ENCODE peak calls at places on chromosome 10, in six cellular contexts. K is H1, U is GM12878, Z is GM12891, A is HepG2, X is K562. C is an unnamed sample.
A peak's percentile ranks its signal among the peaks of the same experiment; 100 is the strongest.

GRCh38 chr10:113525713-113526112 is 27.1 kb upstream of the HABP2 start:
- DNase-seq in A (no peak), X (no peak), U (no peak), Z (no peak), K (no peak), C (no peak)

GRCh38 chr10:111784386-111784785 is 399.2 kb downstream of the GPAM start:
- DNase-seq in Z (no peak), U (no peak), X (no peak), A (no peak), K (no peak), C (no peak)

GRCh38 chr10:93999401-93999851 is 5.7 kb downstream of the PLCE1 start:
- DNase-seq in X (no peak), U (no peak), K (no peak), A (no peak), Z (no peak), C (no peak)

GRCh38 chr10:114045071-114045737 is 1.5 kb downstream of the ADRB1 start:
- DNase-seq in Z (no peak), X (no peak), K (no peak), U (no peak), A (no peak), C (no peak)

GRCh38 chr10:44380829-44381600 is 3.9 kb downstream of the CXCL12 start:
- DNase-seq in X (no peak), A (no peak), Z (no peak), U (no peak), K (no peak), C (no peak)

GRCh38 chr10:101997803-101998202 is 58.2 kb downstream of the ARMH3 start:
- DNase-seq in Z (no peak), U (no peak), X (no peak), A (no peak), K (no peak), C (no peak)

GRCh38 chr10:120266037-120266436 is 191.0 kb upstream of the PLPP4 start:
- DNase-seq in K (no peak), Z (no peak), A (no peak), U (no peak), X (no peak), C (no peak)

GRCh38 chr10:50561266-50561665 is 62.5 kb downstream of the SGMS1 start:
- DNase-seq in K (no peak), A (no peak), Z (no peak), U (no peak), X (no peak), C (no peak)

GRCh38 chr10:28533571-28534304 is 820 bp downstream of the WAC start:
- DNase-seq in U (no peak), A (peak; percentile 13), Z (peak; percentile 23), K (no peak), X (peak; percentile 58), C (peak; percentile 28)

GRCh38 chr10:76080406-76080805 is 649.0 kb downstream of the LRMDA start:
- DNase-seq in K (no peak), Z (no peak), A (no peak), X (no peak), U (no peak), C (no peak)

GRCh38 chr10:25966846-25967245 is 32.8 kb downstream of the MYO3A start:
- DNase-seq in K (no peak), U (no peak), X (no peak), A (no peak), Z (no peak), C (no peak)

GRCh38 chr10:7239312-7239985 is 171.4 kb downstream of the SFMBT2 start:
- DNase-seq in K (no peak), U (no peak), A (no peak), X (no peak), Z (no peak), C (no peak)

GRCh38 chr10:71072146-71072819 is 140.1 kb upstream of the UNC5B start:
- DNase-seq in X (no peak), A (no peak), K (no peak), U (no peak), Z (no peak), C (no peak)

GRCh38 chr10:60974463-60975149 is 30.6 kb upstream of the RHOBTB1 start:
- DNase-seq in K (no peak), U (no peak), Z (no peak), A (no peak), X (no peak), C (no peak)
- TF ChIP-seq TAF1 in K (no peak), U (no peak), Z (no peak), A (no peak), X (no peak), C (no peak)

DNA sequence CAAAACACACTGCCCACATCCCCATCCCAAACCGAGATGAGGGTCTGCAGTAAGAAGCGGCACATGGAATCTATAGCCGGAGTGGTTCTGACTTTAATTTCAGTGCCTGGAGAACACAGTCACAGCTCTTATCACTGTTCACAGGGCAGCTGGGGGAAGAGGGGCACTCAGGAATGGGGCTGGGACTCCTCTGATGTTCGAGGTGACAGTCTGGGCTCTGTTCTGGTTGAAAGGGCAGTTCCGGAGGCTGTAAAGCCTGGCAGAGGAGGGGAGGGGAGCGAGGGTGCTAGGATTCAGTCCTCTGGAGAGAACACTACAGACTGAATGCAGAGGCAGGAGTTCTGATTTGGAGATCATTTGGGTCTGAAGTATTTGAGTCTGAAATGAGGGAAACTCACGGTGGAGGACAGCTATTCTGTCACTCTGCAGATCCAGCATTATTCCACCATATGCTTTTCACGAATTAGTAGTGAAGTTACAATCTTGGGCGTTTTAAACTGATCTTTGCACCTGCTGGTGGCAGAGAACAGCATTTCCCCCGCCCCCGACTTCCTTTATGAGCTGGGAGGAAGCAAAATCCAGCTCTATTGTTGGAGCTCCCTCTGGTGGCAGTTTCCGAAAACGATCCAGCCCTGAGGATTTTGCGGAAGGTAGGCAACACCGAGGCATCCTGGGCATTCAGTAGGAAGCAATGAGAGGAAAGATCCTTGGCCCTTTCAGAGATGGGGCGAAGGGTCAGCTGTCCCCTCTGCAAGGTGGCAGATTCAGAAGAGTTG is 22.7 kb upstream of the KCNK18 start:
- DNase-seq in X (peak; percentile 67), A (peak; percentile 73), U (peak; percentile 51), K (peak; percentile 67), Z (no peak), C (peak; percentile 54)
- TF ChIP-seq POLR2AphosphoS5 in X (no peak), A (no peak), U (no peak), K (no peak), Z (no peak), C (no peak)

GRCh38 chr10:32982293-32982709 is 24.3 kb upstream of the ITGB1 start:
- DNase-seq in U (no peak), A (no peak), K (no peak), X (no peak), Z (no peak), C (no peak)

GRCh38 chr10:32980558-32981468 is 22.8 kb upstream of the ITGB1 start:
- DNase-seq in X (peak; percentile 74), K (peak; percentile 88), U (no peak), A (peak; percentile 87), Z (peak; percentile 34), C (no peak)

GRCh38 chr10:32982911-32983310 is 24.9 kb upstream of the ITGB1 start:
- DNase-seq in Z (no peak), K (no peak), U (no peak), X (no peak), A (no peak), C (no peak)

GRCh38 chr10:32980242-32980557 is 22.2 kb upstream of the ITGB1 start:
- DNase-seq in K (no peak), U (no peak), X (no peak), Z (no peak), A (no peak), C (no peak)

GRCh38 chr10:32981760-32982159 is 23.7 kb upstream of the ITGB1 start:
- DNase-seq in U (no peak), Z (no peak), X (no peak), A (no peak), K (no peak), C (no peak)
- TF ChIP-seq POLR2A in U (no peak), Z (no peak), X (no peak), A (no peak), K (no peak), C (no peak)

GRCh38 chr10:69382382-69383117 is 34.2 kb downstream of the TACR2 start:
- DNase-seq in X (no peak), K (no peak), A (no peak), Z (no peak), U (no peak), C (no peak)
- TF ChIP-seq TAF1 in X (no peak), K (no peak), A (no peak), Z (no peak), U (no peak), C (no peak)

GRCh38 chr10:86968994-86969355 is 693 bp downstream of the ADIRF start:
- DNase-seq in X (no peak), U (no peak), Z (no peak), K (no peak), A (no peak), C (no peak)

GRCh38 chr10:86968271-86968993 is at the start of gene ADIRF:
- DNase-seq in U (no peak), A (no peak), K (no peak), Z (no peak), X (no peak), C (no peak)

GRCh38 chr10:86970887-86971145 is 2.5 kb downstream of the ADIRF start:
- DNase-seq in A (no peak), U (no peak), K (no peak), X (no peak), Z (no peak), C (no peak)

GRCh38 chr10:86970152-86970886 is 2.0 kb downstream of the ADIRF start:
- DNase-seq in U (no peak), Z (no peak), K (no peak), X (no peak), A (no peak), C (no peak)

DNA sequence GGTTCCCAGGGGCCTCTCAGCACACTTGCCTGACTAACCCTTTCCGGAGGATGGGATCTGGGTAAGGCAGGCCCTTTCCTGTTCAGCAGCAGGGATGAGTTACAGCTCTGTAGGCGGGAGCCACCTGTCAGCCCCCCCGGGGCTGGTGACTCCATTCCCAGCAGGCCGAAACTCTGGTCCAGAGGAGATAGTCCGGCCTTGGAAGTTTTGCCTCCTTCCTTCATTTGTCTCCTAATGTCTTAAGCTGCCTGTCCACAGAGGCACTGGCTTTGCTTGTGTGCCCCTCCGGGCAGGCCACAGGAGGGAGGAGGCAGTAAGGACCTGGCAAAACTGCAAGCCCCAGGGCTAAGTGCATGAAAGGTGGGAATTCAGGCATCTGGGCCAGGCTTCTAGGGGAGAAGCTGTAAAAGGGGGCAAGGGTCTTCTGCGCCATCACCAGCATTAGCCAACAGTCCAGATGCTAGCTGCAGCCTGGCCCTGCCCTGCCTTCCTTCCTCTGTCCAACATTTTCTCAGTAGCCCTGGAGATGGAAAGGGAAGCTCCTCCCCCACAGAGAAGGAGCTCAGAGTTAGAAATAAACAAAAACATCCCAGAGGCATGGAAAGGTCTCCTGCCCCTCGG is 1.2 kb downstream of the ADIRF start:
- DNase-seq in K (no peak), U (no peak), Z (no peak), X (no peak), A (no peak), C (no peak)
- TF ChIP-seq POLR2AphosphoS5 in K (no peak), U (no peak), Z (no peak), X (no peak), A (no peak), C (no peak)

GRCh38 chr10:49272251-49273081 is 26.5 kb upstream of the C10orf71 start:
- DNase-seq in A (no peak), X (no peak), Z (no peak), U (no peak), K (no peak), C (no peak)
- TF ChIP-seq POLR2A in A (no peak), X (no peak), Z (no peak), U (no peak), K (no peak), C (no peak)

GRCh38 chr10:75079436-75080083 is 31.9 kb upstream of the SAMD8 start:
- DNase-seq in X (no peak), K (no peak), Z (no peak), U (no peak), A (no peak), C (no peak)
- TF ChIP-seq TAF1 in X (no peak), K (no peak), Z (no peak), U (no peak), A (no peak), C (no peak)

C was measured in GM12892.